ENCODE peak calls at places on chromosomes 3 and 15, in four cellular contexts. E, M, D and C are unnamed samples.

GRCh38 chr15:66560856-66561525 is 4.8 kb downstream of the LCTL start:
- DNase-seq in M (no peak), E (no peak), D (no peak), C (no peak)

GRCh38 chr15:79978694-79979519 is 7.9 kb upstream of the BCL2A1 start:
- DNase-seq in M (no peak), E (peak), D (peak), C (peak)

GRCh38 chr3:74281705-74282104 is 332.8 kb downstream of the CNTN3 start:
- DNase-seq in E (no peak), D (no peak), M (no peak), C (no peak)

GRCh38 chr3:68352031-68352430 is 580.3 kb downstream of the TAFA4 start:
- DNase-seq in M (no peak), E (no peak), D (no peak), C (no peak)

GRCh38 chr3:102206506-102207145 is 228.2 kb upstream of the ZPLD1 start:
- DNase-seq in M (no peak), D (peak), E (no peak), C (peak)

GRCh38 chr15:91593081-91593480 is 260.4 kb upstream of the SLCO3A1 start:
- DNase-seq in E (no peak), M (no peak), D (peak), C (no peak)

GRCh38 chr15:83992356-83993031 is 243.1 kb upstream of the GOLGA6L4 start:
- DNase-seq in E (peak), D (no peak), M (no peak), C (no peak)

GRCh38 chr3:184155644-184156521 is 706 bp downstream of the DVL3 start:
- DNase-seq in D (peak), E (peak), M (no peak), C (no peak)

GRCh38 chr15:42510258-42511009 is 15.0 kb downstream of the SNAP23 start:
- DNase-seq in M (no peak), D (no peak), E (no peak), C (no peak)

GRCh38 chr3:124298951-124299350 is 307.0 kb upstream of the ROPN1 start:
- DNase-seq in D (no peak), M (no peak), E (peak), C (no peak)

GRCh38 chr15:89556413-89557262 is 18.6 kb upstream of the TICRR start:
- DNase-seq in M (peak), E (peak), D (peak), C (peak)

GRCh38 chr3:151204530-151205401 is 1.8 kb upstream of the GPR171 start:
- DNase-seq in D (no peak), M (no peak), E (no peak), C (no peak)

GRCh38 chr3:30894521-30895289 is at the start of gene GADL1:
- DNase-seq in M (no peak), D (peak), E (peak), C (peak)

GRCh38 chr3:18228060-18228459 is 197.1 kb downstream of the SATB1 start:
- DNase-seq in E (no peak), D (no peak), M (no peak), C (no peak)

GRCh38 chr3:87225659-87226058 is 1.4 kb upstream of the CHMP2B start:
- DNase-seq in E (no peak), M (no peak), D (no peak), C (no peak)

GRCh38 chr3:13655074-13655913 is 106.4 kb downstream of the FBLN2 start:
- DNase-seq in M (no peak), D (peak), E (no peak), C (no peak)

GRCh38 chr15:93247466-93248121 is 158.6 kb upstream of the RGMA start:
- DNase-seq in D (no peak), M (no peak), E (no peak), C (no peak)

GRCh38 chr3:124217542-124217941 is 225.6 kb upstream of the ROPN1 start:
- DNase-seq in D (peak), E (peak), M (peak), C (peak)

GRCh38 chr3:43327184-43327950 is 41.0 kb downstream of the SNRK start:
- DNase-seq in D (no peak), M (no peak), E (no peak), C (no peak)

DNA sequence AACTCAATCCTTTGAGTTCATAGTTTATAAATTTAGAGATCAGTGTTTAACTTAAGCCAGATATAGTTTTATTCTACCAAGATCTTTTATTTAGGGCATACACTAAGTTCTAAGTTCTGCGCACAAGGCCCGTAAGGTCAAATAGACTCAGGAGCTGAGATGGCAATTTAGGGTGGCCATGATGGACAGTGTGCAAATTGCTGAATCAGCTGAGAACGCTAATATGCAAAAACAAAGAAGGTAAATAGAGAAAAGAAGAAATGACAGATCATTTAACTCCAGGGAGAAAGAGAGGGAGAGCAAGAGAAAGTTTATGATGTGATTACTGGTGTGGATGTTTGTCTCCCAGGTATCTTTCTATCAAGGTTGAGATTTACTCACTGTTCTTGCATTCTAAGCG is 678.5 kb downstream of the OTOL1 start:
- DNase-seq in D (no peak), M (no peak), E (no peak), C (no peak)
- H3K4me3 ChIP-seq in D (no peak), M (no peak), E (no peak), C (no peak)

DNA sequence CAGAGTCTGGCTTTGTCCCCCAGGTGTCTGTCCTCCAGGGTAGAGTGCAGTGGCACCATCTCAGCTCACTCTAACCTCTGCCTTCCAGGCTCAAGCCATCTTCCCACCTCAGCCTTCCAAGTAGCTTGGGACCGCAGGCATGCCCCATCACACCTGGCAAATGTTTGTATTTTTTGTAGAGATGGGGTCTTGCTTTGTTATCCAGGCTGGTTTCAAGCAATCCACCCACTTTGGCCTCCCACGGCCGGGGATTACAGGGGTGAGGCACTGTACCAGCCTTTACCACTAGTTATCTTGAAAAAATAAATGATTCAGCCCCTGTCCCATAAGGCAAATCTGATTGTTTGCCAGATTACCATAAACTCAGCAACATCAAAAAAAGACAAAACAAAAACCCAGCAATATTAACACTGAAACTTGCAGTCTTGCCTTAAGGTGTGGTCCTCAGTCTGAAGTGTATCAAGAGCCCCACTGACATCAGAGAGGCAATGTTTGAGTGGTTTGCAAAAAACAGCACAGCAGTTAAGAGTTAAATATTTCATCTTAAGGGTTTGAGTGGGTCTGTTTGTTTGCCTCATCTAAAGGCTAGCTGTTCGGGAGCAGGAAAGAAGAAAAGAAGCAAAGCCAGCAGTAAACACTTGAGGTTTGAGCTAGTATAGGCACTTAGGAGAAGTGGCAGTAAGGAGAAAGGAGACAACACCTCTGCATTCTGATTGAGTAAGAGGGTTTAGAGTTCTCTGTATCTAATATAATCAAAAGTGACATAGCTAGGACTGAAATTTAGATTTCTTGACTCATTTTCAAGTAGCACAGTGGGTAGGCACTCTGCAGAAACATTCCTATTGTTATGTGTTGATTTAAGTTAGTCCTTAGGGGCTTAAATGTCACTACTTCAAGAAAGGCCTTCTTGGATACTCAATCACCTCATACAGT is 26.3 kb upstream of the EDEM1 start:
- DNase-seq in E (no peak), D (no peak), M (peak), C (peak)
- H3K4me3 ChIP-seq in E (no peak), D (no peak), M (no peak), C (no peak)

DNA sequence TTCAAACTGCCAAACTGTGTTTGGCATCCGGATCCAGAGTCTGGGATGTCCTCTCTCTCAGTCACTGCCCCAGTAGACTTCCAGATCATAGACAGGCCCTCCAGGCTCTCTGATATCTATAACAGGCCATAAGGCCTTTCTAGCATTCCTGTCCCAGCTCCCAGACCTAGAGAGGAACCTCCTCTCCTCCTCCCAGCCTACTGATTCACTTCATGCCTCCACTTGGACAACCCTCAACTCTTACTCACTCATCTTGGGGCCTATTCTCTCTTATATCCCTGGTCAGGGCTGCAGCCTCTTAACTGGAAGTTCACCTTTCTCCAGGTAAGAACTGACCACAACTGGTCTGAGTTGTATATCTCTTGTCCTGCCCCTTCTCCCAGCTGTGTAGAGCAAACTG is 253.7 kb upstream of the TRIM42 start:
- DNase-seq in D (no peak), E (no peak), M (no peak), C (no peak)
- H3K4me3 ChIP-seq in D (no peak), E (no peak), M (no peak), C (no peak)

GRCh38 chr3:26623409-26624208 is 1.0 kb downstream of the LRRC3B start:
- DNase-seq in M (no peak), D (no peak), E (no peak), C (no peak)
- H3K4me3 ChIP-seq in M (no peak), D (no peak), E (no peak), C (no peak)

GRCh38 chr15:77048135-77048866 is 22.6 kb downstream of the TSPAN3 start:
- DNase-seq in E (no peak), D (peak), M (no peak), C (no peak)
- H3K4me3 ChIP-seq in E (no peak), D (no peak), M (no peak), C (no peak)

DNA sequence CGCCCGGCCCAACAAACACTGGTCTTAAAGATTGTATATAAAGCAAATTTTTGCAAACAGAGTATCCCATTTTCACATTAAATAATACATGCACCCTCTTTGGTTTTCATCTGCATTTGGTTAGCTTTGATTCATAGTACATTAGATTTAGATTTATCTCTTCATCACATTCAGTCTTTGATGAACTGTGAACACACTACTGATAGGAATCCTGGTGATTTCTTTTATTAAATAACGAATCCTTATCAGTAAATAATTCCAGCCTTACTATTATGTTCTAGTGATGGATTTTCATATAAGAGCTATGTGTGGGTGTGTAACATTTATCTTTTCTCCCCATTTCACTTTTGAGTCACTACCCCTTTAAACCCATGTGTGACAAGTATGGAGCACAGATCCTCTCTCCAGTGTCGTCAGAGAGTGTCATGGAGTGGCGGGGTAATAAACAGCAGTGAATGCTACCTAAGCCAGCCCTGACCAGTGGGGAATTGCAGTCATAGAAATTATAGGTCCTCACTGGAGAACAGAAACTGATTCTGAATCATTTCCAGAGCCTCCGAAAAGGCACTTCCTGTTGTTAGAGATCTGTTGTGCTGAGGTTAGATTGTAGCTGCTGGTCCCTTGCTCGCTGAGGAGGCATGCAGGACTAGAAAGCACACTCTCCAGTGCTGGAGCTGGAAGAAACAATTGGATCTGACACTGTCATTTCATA is 22.0 kb downstream of the SLC7A14 start:
- DNase-seq in E (peak), D (peak), M (no peak), C (peak)
- H3K4me3 ChIP-seq in E (no peak), D (peak), M (no peak), C (no peak)

GRCh38 chr15:68083463-68083862 is 29.3 kb downstream of the PIAS1 start:
- DNase-seq in D (no peak), M (no peak), E (no peak), C (no peak)

GRCh38 chr15:68080783-68081182 is 26.7 kb downstream of the PIAS1 start:
- DNase-seq in D (no peak), M (no peak), E (no peak), C (no peak)

GRCh38 chr15:68081869-68082505 is 27.9 kb downstream of the PIAS1 start:
- DNase-seq in M (no peak), D (no peak), E (no peak), C (no peak)

GRCh38 chr15:68082735-68083134 is 28.6 kb downstream of the PIAS1 start:
- DNase-seq in E (no peak), D (no peak), M (no peak), C (no peak)

GRCh38 chr15:68085052-68085451 is 30.9 kb downstream of the PIAS1 start:
- DNase-seq in D (peak), E (no peak), M (no peak), C (no peak)
- H3K4me3 ChIP-seq in D (no peak), E (no peak), M (no peak), C (no peak)